ENCODE peak calls at places on chromosomes 13 and 19, in seven cellular contexts. J, V, Y, G, R, T and H are unnamed samples.

GRCh38 chr19:7994923-7995682 is 10.3 kb downstream of the ELAVL1 start:
- DNase-seq in R (no peak), T (no peak), V (no peak), J (no peak), G (no peak), Y (no peak), H (no peak)

GRCh38 chr19:19347401-19347800 is 26.8 kb downstream of the MAU2 start:
- DNase-seq in Y (no peak), T (no peak), R (no peak), V (no peak), G (no peak), J (no peak), H (no peak)

GRCh38 chr19:53909471-53910169 is 542 bp downstream of the CACNG7 start:
- DNase-seq in V (no peak), R (no peak), J (peak), G (no peak), Y (no peak), T (no peak), H (no peak)

GRCh38 chr13:69565334-69565733 is 542.3 kb upstream of the ATXN8OS start:
- DNase-seq in V (no peak), J (peak), R (no peak), G (peak), Y (peak), T (peak), H (peak)

GRCh38 chr19:41206926-41207750 is 11.9 kb upstream of the AXL start:
- DNase-seq in G (no peak), J (no peak), Y (no peak), V (peak), T (no peak), R (no peak), H (no peak)

GRCh38 chr13:27915301-27916207 is 4.2 kb upstream of the PDX1 start:
- DNase-seq in Y (no peak), R (no peak), T (no peak), J (no peak), G (no peak), V (no peak), H (no peak)

GRCh38 chr19:49111218-49111998 is 2.8 kb upstream of the LIN7B start:
- DNase-seq in V (no peak), T (no peak), R (no peak), Y (no peak), J (no peak), G (no peak), H (no peak)

GRCh38 chr19:45211751-45212381 is 33.3 kb downstream of the BLOC1S3 start:
- DNase-seq in R (no peak), J (no peak), G (peak), Y (peak), V (peak), T (no peak), H (no peak)